ENCODE peak calls at places on chromosomes 1 and 21, in five cellular contexts. G, T, H, L and D are unnamed samples. For H3K4me1 and H3K27me3, the result is how much of the 10 kb centered on the place peaks cover.

GRCh38 chr1:214991691-214992315 is 90.7 kb upstream of the KCNK2 start:
- DNase-seq in G (no peak), T (no peak), H (no peak), L (no peak), D (no peak)

GRCh38 chr21:33402011-33402979 is 918 bp upstream of the IFNGR2 start:
- DNase-seq in G (peak), T (peak), H (no peak), L (peak), D (no peak)

GRCh38 chr1:230883964-230884363 is 15.6 kb upstream of the C1orf198 start:
- DNase-seq in G (no peak), T (no peak), H (no peak), L (no peak), D (no peak)

GRCh38 chr1:179856286-179856685 is 21.3 kb downstream of the TOR1AIP2 start:
- DNase-seq in G (no peak), T (no peak), H (no peak), L (no peak), D (no peak)

GRCh38 chr21:46150491-46151121 is 4.8 kb downstream of the FTCD start:
- DNase-seq in G (no peak), T (peak), H (no peak), L (no peak), D (no peak)

GRCh38 chr1:42784946-42785693 is at the start of gene TMEM269:
- DNase-seq in G (no peak), T (no peak), H (peak), L (no peak), D (peak)

GRCh38 chr1:64476251-64476952 is 6.5 kb downstream of the CACHD1 start:
- DNase-seq in G (peak), T (no peak), H (no peak), L (no peak), D (no peak)

GRCh38 chr1:215807218-215807617 is 240.1 kb downstream of the KCTD3 start:
- DNase-seq in G (no peak), T (no peak), H (no peak), L (no peak), D (no peak)

GRCh38 chr1:118992868-118993711 is 4.9 kb upstream of the TBX15 start:
- DNase-seq in G (no peak), T (peak), H (no peak), L (no peak), D (no peak)

GRCh38 chr1:15155760-15156743 is 2.5 kb downstream of the TMEM51 start:
- DNase-seq in G (no peak), T (no peak), H (no peak), L (no peak), D (no peak)

GRCh38 chr1:96580920-96581319 is 140.7 kb upstream of the PTBP2 start:
- DNase-seq in G (no peak), T (peak), H (no peak), L (no peak), D (no peak)

GRCh38 chr1:184903111-184903692 is 71.1 kb downstream of the NIBAN1 start:
- DNase-seq in G (no peak), T (no peak), H (no peak), L (no peak), D (no peak)

GRCh38 chr1:165958306-165958705 is 130.9 kb downstream of the UCK2 start:
- DNase-seq in G (no peak), T (no peak), H (no peak), L (no peak), D (no peak)

GRCh38 chr1:205666372-205667166 is 13.7 kb downstream of the SLC45A3 start:
- DNase-seq in G (no peak), T (no peak), H (no peak), L (no peak), D (no peak)

GRCh38 chr1:205663286-205663994 is 16.9 kb downstream of the SLC45A3 start:
- DNase-seq in G (no peak), T (no peak), H (no peak), L (no peak), D (no peak)

GRCh38 chr1:205662791-205663190 is 17.5 kb downstream of the SLC45A3 start:
- DNase-seq in G (no peak), T (no peak), H (no peak), L (no peak), D (no peak)

GRCh38 chr1:205664399-205665108 is 15.8 kb downstream of the SLC45A3 start:
- DNase-seq in G (peak), T (peak), H (no peak), L (no peak), D (no peak)

DNA sequence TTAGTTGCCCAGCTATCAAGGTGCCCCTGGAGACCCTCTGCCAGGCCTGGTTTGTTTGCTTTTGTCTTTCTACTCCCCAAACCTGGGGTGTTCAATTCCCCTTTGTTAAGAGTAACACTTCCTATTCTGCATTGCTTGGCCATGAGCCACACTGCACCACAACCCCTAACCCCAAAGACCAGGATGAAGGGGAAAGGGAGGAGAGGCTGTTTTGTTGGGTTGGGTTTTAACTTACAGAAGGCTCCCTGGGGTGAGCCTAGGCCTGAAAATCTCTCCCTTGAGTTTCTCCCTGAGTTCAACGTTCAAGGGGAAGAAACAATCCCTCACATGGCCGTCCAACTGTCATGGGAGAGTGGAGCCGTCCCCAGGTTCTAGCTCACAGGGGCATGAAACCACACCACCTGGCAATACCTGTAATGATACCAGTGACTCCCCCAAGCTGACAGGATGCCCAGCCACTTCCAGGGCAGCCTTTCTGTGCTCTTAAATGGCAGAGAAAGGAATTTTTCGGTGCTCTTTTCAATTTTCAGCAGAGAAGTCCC is 15.0 kb downstream of the SLC45A3 start:
- DNase-seq in G (no peak), T (peak), H (no peak), L (no peak), D (no peak)
- H3K4me1 ChIP-seq in G (under half), T (under half), H (under half), L (under half), D (under half)

GRCh38 chr1:22551591-22552370 is 11.5 kb upstream of the EPHA8 start:
- DNase-seq in G (no peak), T (no peak), H (no peak), L (no peak), D (no peak)
- H3K27me3 ChIP-seq in G (half or more), T (under half), H (under half), L (half or more), D (under half)

GRCh38 chr1:27564264-27564579 is 39.7 kb downstream of the AHDC1 start:
- DNase-seq in G (no peak), T (no peak), H (no peak), L (no peak), D (no peak)

GRCh38 chr1:27562483-27563406 is 41.2 kb downstream of the AHDC1 start:
- DNase-seq in G (no peak), T (no peak), H (no peak), L (peak), D (no peak)

GRCh38 chr1:27562021-27562420 is 41.9 kb downstream of the AHDC1 start:
- DNase-seq in G (no peak), T (no peak), H (no peak), L (peak), D (no peak)

GRCh38 chr1:27564710-27565649 is 39.0 kb downstream of the AHDC1 start:
- DNase-seq in G (no peak), T (no peak), H (no peak), L (peak), D (no peak)

DNA sequence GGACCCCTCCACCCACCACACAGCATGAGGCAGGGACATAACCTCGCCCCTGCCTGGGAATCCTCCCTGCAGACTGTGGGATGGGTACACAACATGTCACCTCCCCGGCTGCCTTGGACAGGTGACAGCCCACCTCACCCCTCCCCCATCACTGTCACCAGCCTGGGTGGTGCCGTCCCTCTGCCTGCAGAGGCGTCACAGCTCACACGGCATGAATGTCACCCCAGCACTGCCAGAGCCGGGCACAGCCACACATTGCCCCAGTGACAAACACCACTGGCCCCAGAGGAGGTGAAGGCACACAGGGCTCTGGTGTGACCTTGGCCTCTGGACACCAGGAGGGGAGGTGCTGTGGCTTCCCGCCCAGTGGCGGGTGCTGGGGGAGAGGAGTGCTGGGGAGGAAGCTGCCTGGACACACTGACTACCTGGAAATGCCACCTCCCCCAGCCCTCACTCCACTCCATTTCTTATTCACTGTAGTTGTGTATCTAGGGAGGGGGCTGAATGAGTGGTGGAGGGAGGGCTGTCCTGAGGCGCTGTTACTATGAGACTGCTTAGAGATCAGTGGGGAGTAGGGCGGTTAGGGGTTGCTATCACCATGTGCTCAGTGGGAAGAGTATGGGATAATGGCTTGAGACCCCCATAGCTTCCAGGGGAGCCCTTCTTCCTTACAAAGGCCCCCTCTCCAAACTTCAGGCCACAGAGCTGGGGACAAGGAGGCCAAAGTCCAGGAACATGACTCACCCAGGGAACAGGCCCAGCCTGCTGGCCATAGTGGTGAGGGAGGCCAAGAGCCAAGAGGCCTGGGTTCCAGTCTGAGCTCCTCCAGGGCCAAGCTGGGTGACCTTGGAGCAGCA is 40.3 kb downstream of the AHDC1 start:
- DNase-seq in G (peak), T (no peak), H (no peak), L (peak), D (no peak)
- H3K4me1 ChIP-seq in G (half or more), T (under half), H (under half), L (half or more), D (under half)

DNA sequence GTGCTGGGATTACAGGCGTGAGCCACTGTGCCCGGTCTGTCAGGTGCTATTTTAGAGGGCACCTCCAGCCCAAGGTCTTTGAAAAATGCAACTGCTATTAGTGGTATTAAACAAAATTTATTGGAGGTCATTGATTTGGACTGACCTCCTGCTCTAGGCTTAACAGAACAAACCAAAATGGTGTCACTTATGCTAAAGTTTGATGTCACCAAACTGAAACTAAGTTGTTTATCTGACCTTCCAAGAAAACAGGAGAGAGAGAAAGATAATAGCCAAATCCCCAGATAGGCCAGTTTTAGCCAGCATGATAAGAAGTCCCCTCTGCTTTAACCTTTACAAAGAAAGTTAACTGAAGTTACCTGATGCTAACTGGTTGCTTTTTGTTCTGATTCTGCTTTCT is 8.1 kb upstream of the INAVA start:
- DNase-seq in G (no peak), T (no peak), H (no peak), L (no peak), D (no peak)
- H3K27me3 ChIP-seq in G (under half), T (under half), H (under half), L (half or more), D (under half)